ENCODE peak calls at places on chromosome 1, in nine cellular contexts. D is GM10248, S is RWPE1, A is body of pancreas, R is GM13976, G is IMR-90, X is heart left ventricle, I is bronchial epithelial cell, C is HFF-Myc. V is an unnamed sample.

GRCh38 chr1:54287176-54287650 is 87.2 kb downstream of the MRPL37 start:
- DNase-seq in I (peak), G (peak), D (peak), C (peak), X (peak), A (peak), S (peak), R (peak), V (peak)

GRCh38 chr1:76006234-76006633 is 68.3 kb upstream of the ST6GALNAC3 start:
- DNase-seq in I (peak), C (no peak), D (no peak), R (no peak), S (no peak), G (peak), A (no peak), X (no peak), V (no peak)

GRCh38 chr1:46393510-46393909 is 607 bp upstream of the FAAH start:
- DNase-seq in C (no peak), A (no peak), I (no peak), R (no peak), G (no peak), S (no peak), X (no peak), D (no peak), V (no peak)

GRCh38 chr1:26083246-26083645 is 15.8 kb upstream of the TRIM63 start:
- DNase-seq in D (no peak), X (peak), G (peak), R (no peak), A (no peak), C (no peak), I (no peak), S (no peak), V (peak)

GRCh38 chr1:36093919-36094318 is 5.2 kb downstream of the ADPRS start:
- DNase-seq in S (no peak), I (no peak), D (no peak), G (no peak), C (no peak), A (no peak), R (no peak), X (no peak), V (no peak)

GRCh38 chr1:67629370-67630075 is 55.5 kb upstream of the GADD45A start:
- DNase-seq in A (no peak), R (no peak), G (no peak), D (no peak), S (no peak), C (no peak), X (no peak), I (peak), V (no peak)

GRCh38 chr1:205950280-205950679 is 7.0 kb upstream of the SLC26A9 start:
- DNase-seq in D (no peak), I (peak), S (peak), A (peak), C (no peak), G (peak), X (no peak), R (no peak), V (no peak)

GRCh38 chr1:44826375-44827196 is 16.5 kb downstream of the PTCH2 start:
- DNase-seq in X (peak), C (no peak), G (no peak), D (no peak), R (no peak), S (no peak), A (peak), I (no peak), V (no peak)

GRCh38 chr1:220323717-220324116 is 51.5 kb upstream of the RAB3GAP2 start:
- DNase-seq in A (no peak), X (no peak), D (no peak), G (no peak), C (no peak), I (no peak), R (no peak), S (no peak), V (no peak)

GRCh38 chr1:209862598-209863498 is 35.1 kb downstream of the UTP25 start:
- DNase-seq in R (no peak), D (no peak), S (no peak), X (no peak), A (no peak), I (no peak), C (no peak), G (no peak), V (no peak)

GRCh38 chr1:41006942-41007865 is 14.3 kb downstream of the SLFNL1 start:
- DNase-seq in X (no peak), S (peak), C (no peak), I (peak), A (no peak), G (peak), D (no peak), R (no peak), V (no peak)
- TF ChIP-seq CTCF in X (no peak), S (no peak), C (no peak), I (no peak), A (no peak), G (no peak), D (no peak), R (no peak), V (no peak)

DNA sequence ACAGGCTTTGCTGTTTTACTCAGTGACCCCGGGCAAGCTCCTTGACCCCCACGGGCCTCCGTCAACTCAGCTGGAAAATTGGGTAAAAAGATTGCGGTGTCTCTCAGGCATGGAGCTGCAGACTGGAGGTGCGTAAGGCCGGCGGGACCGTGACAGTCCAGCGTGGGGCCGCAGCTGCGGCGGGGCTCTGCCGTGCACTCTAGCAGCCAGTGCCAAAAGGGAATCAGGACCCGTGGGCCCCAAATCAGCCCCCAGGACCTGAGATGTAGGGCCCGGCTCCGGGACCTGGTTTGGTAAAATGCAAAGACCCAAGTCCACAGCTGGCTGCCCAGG is 158.3 kb downstream of the PRDM16 start:
- DNase-seq in S (no peak), G (no peak), A (no peak), R (no peak), X (no peak), I (no peak), C (no peak), D (no peak), V (no peak)
- TF ChIP-seq CTCF in S (no peak), G (no peak), A (no peak), R (no peak), X (no peak), I (no peak), C (no peak), D (no peak), V (no peak)

GRCh38 chr1:212718499-212718898 is 18.9 kb upstream of the BATF3 start:
- DNase-seq in X (no peak), C (no peak), S (no peak), D (no peak), I (no peak), G (peak), R (no peak), A (no peak), V (no peak)
- TF ChIP-seq CTCF in X (no peak), C (peak), S (no peak), D (no peak), I (no peak), G (peak), R (no peak), A (no peak), V (no peak)

GRCh38 chr1:186152227-186152944 is 222.7 kb downstream of the TPR start:
- DNase-seq in G (peak), D (no peak), S (peak), C (peak), R (no peak), X (no peak), I (peak), A (no peak), V (peak)

GRCh38 chr1:186152945-186153309 is 222.1 kb downstream of the TPR start:
- DNase-seq in D (no peak), A (no peak), R (no peak), G (no peak), X (no peak), S (no peak), I (no peak), C (no peak), V (no peak)

GRCh38 chr1:186154651-186155050 is 220.4 kb downstream of the TPR start:
- DNase-seq in S (no peak), D (no peak), A (no peak), G (no peak), C (no peak), I (no peak), R (no peak), X (no peak), V (no peak)

GRCh38 chr1:186155594-186155993 is 219.5 kb downstream of the TPR start:
- DNase-seq in A (no peak), C (peak), I (peak), R (peak), D (peak), G (peak), X (no peak), S (peak), V (peak)
- TF ChIP-seq CTCF in A (peak), C (peak), I (peak), R (no peak), D (peak), G (peak), X (peak), S (peak), V (peak)

GRCh38 chr1:155978325-155978972 is at the start of gene ARHGEF2:
- DNase-seq in I (peak), D (peak), X (peak), C (no peak), S (peak), G (peak), R (peak), A (peak), V (peak)
- TF ChIP-seq CTCF in I (peak), D (peak), X (no peak), C (peak), S (no peak), G (peak), R (no peak), A (peak), V (no peak)

GRCh38 chr1:9225411-9225785 is 9.2 kb upstream of the H6PD start:
- DNase-seq in G (no peak), C (no peak), I (no peak), X (no peak), A (no peak), R (no peak), D (no peak), S (no peak), V (no peak)

GRCh38 chr1:9228589-9228988 is 6.0 kb upstream of the H6PD start:
- DNase-seq in D (no peak), I (peak), R (no peak), S (peak), X (no peak), C (no peak), G (peak), A (no peak), V (no peak)

GRCh38 chr1:9218917-9219316 is 15.7 kb upstream of the H6PD start:
- DNase-seq in X (no peak), C (no peak), S (no peak), G (no peak), I (no peak), A (no peak), R (no peak), D (no peak), V (no peak)

GRCh38 chr1:9224664-9225410 is 9.7 kb upstream of the H6PD start:
- DNase-seq in A (no peak), S (no peak), G (no peak), X (no peak), I (no peak), R (no peak), C (no peak), D (no peak), V (no peak)

DNA sequence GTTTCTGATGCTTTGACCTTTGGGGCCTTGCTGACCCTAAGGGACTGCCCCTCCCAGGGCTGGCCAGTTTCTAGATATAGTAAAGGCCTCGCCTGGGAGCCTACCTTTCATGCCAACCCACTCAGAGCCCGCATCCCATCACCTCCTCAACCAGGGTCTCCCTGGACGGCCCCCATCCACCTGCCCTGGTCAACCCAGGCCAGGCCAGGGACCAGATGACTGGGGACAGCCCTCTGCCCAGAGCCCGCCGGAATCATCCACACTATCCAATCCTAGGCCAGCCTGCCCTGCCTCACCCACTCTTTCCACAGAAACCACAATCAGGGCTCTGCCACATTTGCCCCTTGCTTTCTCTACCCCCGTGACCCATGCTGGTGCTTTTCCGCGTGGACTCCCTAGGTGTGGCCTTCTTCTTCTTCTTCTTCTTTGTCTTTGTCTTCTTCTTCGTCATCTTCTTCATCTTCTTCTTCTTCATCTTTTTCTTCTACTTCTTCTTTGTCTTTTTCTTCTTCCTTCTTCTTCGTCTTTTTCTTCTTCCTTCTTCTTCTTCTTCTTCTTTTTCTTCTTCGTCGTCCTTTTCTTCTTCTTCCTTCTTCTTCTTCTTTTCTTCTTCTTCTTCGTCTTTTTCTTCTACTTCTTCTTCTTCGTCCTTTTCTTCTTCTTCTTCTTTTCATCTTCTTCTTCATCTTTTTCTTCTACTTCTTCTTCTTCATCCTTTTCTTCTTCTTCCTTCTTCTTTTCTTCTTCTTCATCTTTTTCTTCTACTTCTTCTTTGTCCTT is 11.5 kb upstream of the H6PD start:
- DNase-seq in D (no peak), S (no peak), R (no peak), C (no peak), A (no peak), X (no peak), I (no peak), G (no peak), V (no peak)
- TF ChIP-seq CTCF in D (no peak), S (no peak), R (no peak), C (no peak), A (no peak), X (no peak), I (no peak), G (no peak), V (no peak)

GRCh38 chr1:21703318-21703963 is 34.3 kb upstream of the RAP1GAP start:
- DNase-seq in S (peak), R (no peak), D (no peak), C (no peak), I (peak), G (peak), A (no peak), X (no peak), V (no peak)
- TF ChIP-seq CTCF in S (peak), R (no peak), D (peak), C (peak), I (peak), G (peak), A (peak), X (peak), V (no peak)